ENCODE peak calls at places on chromosomes 4 and X, in nine cellular contexts. C, H, F, G, K, P, Y, N and W are unnamed samples.
A peak's percentile ranks its signal among the peaks of the same experiment; 100 is the strongest.

GRCh38 chr4:73067971-73068394 is 1.5 kb downstream of the COX18 start:
- DNase-seq in P (no peak), F (no peak), N (no peak), C (no peak), G (no peak), H (no peak), Y (no peak), K (no peak), W (no peak)

GRCh38 chr4:164095313-164096110 is 601.0 kb downstream of the TMA16 start:
- DNase-seq in F (no peak), Y (no peak), P (no peak), C (peak; percentile 8), N (no peak), K (no peak), H (no peak), G (no peak), W (no peak)

GRCh38 chr4:71156616-71157015 is 163.2 kb downstream of the DCK start:
- DNase-seq in G (no peak), C (no peak), H (no peak), P (no peak), N (no peak), K (no peak), F (no peak), Y (no peak), W (no peak)

GRCh38 chr4:133524369-133524768 is 375.3 kb downstream of the PCDH10 start:
- DNase-seq in F (no peak), N (no peak), P (no peak), Y (no peak), K (no peak), G (no peak), C (no peak), H (no peak), W (no peak)

GRCh38 chr4:155854597-155855226 is 11.4 kb downstream of the ASIC5 start:
- DNase-seq in H (no peak), F (no peak), G (peak; percentile 45), C (no peak), N (no peak), K (no peak), P (no peak), Y (no peak), W (no peak)

GRCh38 chr4:119314356-119314755 is 7.6 kb downstream of the FABP2 start:
- DNase-seq in H (peak; percentile 41), G (no peak), K (no peak), C (peak; percentile 29), F (peak; percentile 2), Y (no peak), P (no peak), N (no peak), W (peak; percentile 28)

GRCh38 chr4:77800483-77801259 is 18.5 kb downstream of the CNOT6L start:
- DNase-seq in F (no peak), K (no peak), P (no peak), G (no peak), H (no peak), N (no peak), Y (no peak), C (peak; percentile 38), W (no peak)

GRCh38 chr4:92253986-92254671 is 49.6 kb upstream of the GRID2 start:
- DNase-seq in F (no peak), N (no peak), K (no peak), C (no peak), G (no peak), P (no peak), H (no peak), Y (no peak), W (no peak)

GRCh38 chr4:18185491-18185890 is 163.9 kb upstream of the LCORL start:
- DNase-seq in G (no peak), K (no peak), F (no peak), C (no peak), N (no peak), H (no peak), Y (no peak), P (no peak), W (no peak)

GRCh38 chrX:51825432-51825831 is 68.0 kb upstream of the MAGED1 start:
- DNase-seq in G (no peak), F (no peak), C (no peak), Y (no peak), N (no peak), H (no peak), P (no peak), K (no peak), W (no peak)

GRCh38 chr4:169626328-169627282 is 6.2 kb downstream of the CLCN3 start:
- DNase-seq in C (no peak), K (no peak), H (no peak), G (no peak), F (no peak), N (no peak), P (no peak), Y (no peak), W (no peak)

GRCh38 chr4:40307627-40308497 is 27.3 kb upstream of the CHRNA9 start:
- DNase-seq in P (no peak), Y (peak; percentile 50), C (no peak), F (peak; percentile 72), N (no peak), K (peak; percentile 23), H (no peak), G (no peak), W (no peak)

GRCh38 chrX:45592067-45592466 is 391.4 kb upstream of the DIPK2B start:
- DNase-seq in N (no peak), H (no peak), P (no peak), C (no peak), K (no peak), Y (no peak), G (no peak), F (no peak), W (no peak)

GRCh38 chrX:11944486-11944885 is 186.4 kb downstream of the MSL3 start:
- DNase-seq in Y (no peak), P (peak; percentile 66), F (no peak), K (no peak), C (peak; percentile 11), H (no peak), N (no peak), G (no peak), W (peak; percentile 38)

GRCh38 chr4:8641931-8642650 is 49.5 kb downstream of the CPZ start:
- DNase-seq in C (no peak), H (no peak), K (no peak), G (no peak), P (no peak), F (no peak), N (no peak), Y (no peak), W (no peak)

GRCh38 chrX:56615282-56615681 is 51.9 kb downstream of the UBQLN2 start:
- DNase-seq in F (no peak), K (no peak), Y (no peak), P (no peak), G (no peak), N (no peak), H (peak; percentile 2), C (no peak), W (no peak)

GRCh38 chr4:22312113-22312512 is 203.8 kb downstream of the ADGRA3 start:
- DNase-seq in N (no peak), F (no peak), P (no peak), K (no peak), G (no peak), H (no peak), C (no peak), Y (no peak), W (no peak)

GRCh38 chr4:156515295-156515694 is 456.3 kb downstream of the PDGFC start:
- DNase-seq in F (no peak), H (no peak), K (no peak), Y (no peak), C (no peak), N (no peak), G (no peak), P (no peak), W (no peak)

GRCh38 chrX:30308263-30309138 is 689 bp downstream of the NR0B1 start:
- DNase-seq in F (no peak), Y (peak; percentile 14), H (no peak), G (no peak), K (no peak), P (no peak), N (no peak), C (no peak), W (peak; percentile 44)

GRCh38 chr4:15677507-15677988 is 4.1 kb upstream of the FAM200B start:
- DNase-seq in K (no peak), C (no peak), P (peak; percentile 84), F (no peak), H (peak; percentile 86), G (no peak), N (no peak), Y (no peak), W (no peak)

DNA sequence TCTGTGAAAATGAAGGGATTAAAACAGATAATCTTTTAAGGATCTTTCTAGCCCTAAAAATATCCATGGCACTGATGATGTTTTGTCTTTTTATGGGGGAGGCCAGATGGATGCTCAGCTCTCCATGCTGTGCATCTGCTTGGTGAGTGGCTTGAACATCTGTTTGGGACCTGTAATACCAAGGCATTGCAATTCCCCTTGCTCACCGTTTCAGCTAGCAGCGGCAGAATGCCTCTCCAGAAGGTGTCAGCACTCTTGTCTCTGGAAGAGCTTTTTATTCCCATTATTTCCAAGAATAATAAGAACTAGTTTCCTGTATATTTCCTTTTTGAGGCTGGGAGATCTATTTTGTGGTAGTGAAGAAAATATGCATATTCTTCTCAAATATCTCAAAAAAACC is 151.9 kb upstream of the ANK2 start:
- DNase-seq in G (no peak), N (no peak), F (no peak), H (peak; percentile 23), K (no peak), C (no peak), P (no peak), Y (no peak), W (no peak)
- TF ChIP-seq CTCF in G (no peak), N (no peak), F (no peak), H (no peak), K (no peak), C (no peak), P (no peak), Y (no peak), W (no peak)

GRCh38 chrX:24285082-24285481 is 28.8 kb downstream of the SUPT20HL2 start:
- DNase-seq in H (no peak), Y (no peak), G (no peak), P (no peak), K (no peak), N (no peak), C (no peak), F (no peak), W (no peak)
- TF ChIP-seq CTCF in H (no peak), Y (no peak), G (no peak), P (no peak), K (no peak), N (no peak), C (no peak), F (no peak), W (no peak)

DNA sequence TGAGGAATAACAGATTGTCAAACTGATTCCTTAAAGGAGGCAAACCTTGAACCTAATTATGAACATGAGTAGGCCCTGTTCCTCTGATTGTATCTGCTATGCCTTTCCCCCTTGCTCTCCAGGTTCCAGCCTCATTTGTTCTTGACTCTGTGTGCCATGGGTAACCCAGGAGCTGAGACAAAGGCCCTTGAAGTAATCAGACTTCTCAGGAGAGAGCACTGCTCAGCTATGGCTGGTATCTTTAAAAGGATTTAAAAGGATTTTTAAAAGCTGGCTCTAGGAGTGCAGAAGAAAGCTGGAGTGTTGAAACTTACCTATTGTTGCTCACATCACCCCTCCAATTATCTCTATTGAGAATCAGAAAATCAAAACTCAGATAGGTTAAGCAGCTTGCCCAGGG is 1565.5 kb upstream of the AGA start:
- DNase-seq in C (no peak), F (no peak), N (no peak), G (no peak), P (no peak), K (no peak), H (no peak), Y (no peak), W (no peak)
- TF ChIP-seq CTCF in C (no peak), F (no peak), N (no peak), G (no peak), P (no peak), K (no peak), H (no peak), Y (no peak), W (no peak)

GRCh38 chr4:99885063-99885664 is 9.1 kb downstream of the LAMTOR3 start:
- DNase-seq in F (no peak), N (no peak), P (peak; percentile 11), H (peak; percentile 21), K (no peak), G (no peak), Y (peak; percentile 15), C (peak; percentile 38), W (peak; percentile 17)
- TF ChIP-seq CTCF in F (peak; percentile 61), N (peak; percentile 39), P (no peak), H (peak; percentile 45), K (peak; percentile 43), G (peak; percentile 53), Y (peak; percentile 81), C (peak; percentile 45), W (no peak)